ENCODE peak calls at places on chromosomes 7 and 10, in seven cellular contexts. G, S, F, O, Z, E and V are unnamed samples.

GRCh38 chr7:26723140-26723539 is 141.2 kb downstream of the SKAP2 start:
- DNase-seq in S (peak; percentile 10), F (no peak), Z (peak; percentile 68), G (no peak), E (peak; percentile 80), O (no peak), V (no peak)

GRCh38 chr10:54620352-54620751 is 180.7 kb downstream of the PCDH15 start:
- DNase-seq in O (no peak), S (peak; percentile 77), F (no peak), Z (no peak), E (no peak), G (no peak), V (no peak)

GRCh38 chr7:24831240-24831639 is 74.0 kb upstream of the GSDME start:
- DNase-seq in O (peak; percentile 75), G (no peak), E (no peak), S (no peak), Z (no peak), F (no peak), V (peak; percentile 67)

GRCh38 chr7:117273325-117274292 is 49.2 kb downstream of the WNT2 start:
- DNase-seq in E (no peak), G (no peak), Z (peak; percentile 15), S (no peak), O (no peak), F (no peak), V (no peak)

GRCh38 chr7:27140108-27140842 is 3.2 kb downstream of the HOXA5 start:
- DNase-seq in Z (no peak), G (no peak), S (no peak), E (no peak), O (no peak), F (no peak), V (no peak)

GRCh38 chr10:119211625-119212441 is 4.5 kb downstream of the GRK5 start:
- DNase-seq in S (peak; percentile 72), E (no peak), F (no peak), G (no peak), O (no peak), Z (peak; percentile 51), V (peak; percentile 30)

GRCh38 chr7:77699056-77699455 is 2.8 kb downstream of the RSBN1L start:
- DNase-seq in F (no peak), S (no peak), G (no peak), Z (peak; percentile 34), O (peak; percentile 38), E (no peak), V (peak; percentile 49)

GRCh38 chr7:30029696-30030095 is 1.5 kb downstream of the PLEKHA8 start:
- DNase-seq in S (peak; percentile 54), F (no peak), O (no peak), Z (peak; percentile 23), E (no peak), G (no peak), V (peak; percentile 21)

GRCh38 chr10:120221873-120222485 is 235.0 kb upstream of the PLPP4 start:
- DNase-seq in E (peak; percentile 91), Z (peak; percentile 64), O (peak; percentile 10), G (peak; percentile 54), S (peak; percentile 60), F (peak; percentile 7), V (no peak)

GRCh38 chr7:51318886-51319579 is 2.4 kb upstream of the COBL start:
- DNase-seq in G (no peak), S (no peak), Z (no peak), O (no peak), E (no peak), F (no peak), V (no peak)

GRCh38 chr7:38052786-38053185 is 125.3 kb upstream of the STARD3NL start:
- DNase-seq in S (no peak), Z (no peak), F (no peak), G (no peak), E (no peak), O (no peak), V (no peak)

GRCh38 chr7:41834805-41835694 is 132.2 kb upstream of the INHBA start:
- DNase-seq in S (no peak), Z (no peak), O (peak; percentile 39), F (no peak), E (no peak), G (no peak), V (peak; percentile 56)

GRCh38 chr7:71867626-71868025 is 544.5 kb downstream of the CALN1 start:
- DNase-seq in F (no peak), S (no peak), O (no peak), E (no peak), Z (no peak), G (no peak), V (no peak)

GRCh38 chr10:9296206-9296605 is 1241.7 kb downstream of the GATA3 start:
- DNase-seq in S (no peak), F (no peak), E (no peak), G (no peak), Z (no peak), O (peak; percentile 15), V (no peak)

GRCh38 chr10:59903871-59904270 is 2.5 kb downstream of the CCDC6 start:
- DNase-seq in O (peak; percentile 50), F (no peak), E (no peak), S (no peak), G (no peak), Z (no peak), V (peak; percentile 56)

GRCh38 chr7:47322731-47323130 is 259.2 kb downstream of the TNS3 start:
- DNase-seq in G (no peak), E (no peak), F (no peak), S (no peak), O (no peak), Z (no peak), V (no peak)

GRCh38 chr7:100157334-100158228 is 942 bp downstream of the TRAPPC14 start:
- DNase-seq in O (peak; percentile 22), E (peak; percentile 37), G (no peak), S (no peak), Z (peak; percentile 36), F (peak; percentile 58), V (peak; percentile 64)

GRCh38 chr7:155459867-155460461 is 2.0 kb downstream of the EN2 start:
- DNase-seq in G (no peak), Z (peak; percentile 39), F (no peak), O (no peak), E (peak; percentile 57), S (no peak), V (no peak)

GRCh38 chr7:155460926-155461613 is 3.1 kb downstream of the EN2 start:
- DNase-seq in Z (no peak), G (no peak), F (no peak), O (no peak), S (no peak), E (no peak), V (no peak)

GRCh38 chr7:155458317-155459132 is 596 bp downstream of the EN2 start:
- DNase-seq in E (peak; percentile 32), G (no peak), Z (peak; percentile 55), F (no peak), O (no peak), S (no peak), V (no peak)

GRCh38 chr7:155457544-155458316 is at the start of gene EN2:
- DNase-seq in Z (peak; percentile 57), E (peak; percentile 39), S (no peak), O (no peak), F (no peak), G (no peak), V (no peak)

DNA sequence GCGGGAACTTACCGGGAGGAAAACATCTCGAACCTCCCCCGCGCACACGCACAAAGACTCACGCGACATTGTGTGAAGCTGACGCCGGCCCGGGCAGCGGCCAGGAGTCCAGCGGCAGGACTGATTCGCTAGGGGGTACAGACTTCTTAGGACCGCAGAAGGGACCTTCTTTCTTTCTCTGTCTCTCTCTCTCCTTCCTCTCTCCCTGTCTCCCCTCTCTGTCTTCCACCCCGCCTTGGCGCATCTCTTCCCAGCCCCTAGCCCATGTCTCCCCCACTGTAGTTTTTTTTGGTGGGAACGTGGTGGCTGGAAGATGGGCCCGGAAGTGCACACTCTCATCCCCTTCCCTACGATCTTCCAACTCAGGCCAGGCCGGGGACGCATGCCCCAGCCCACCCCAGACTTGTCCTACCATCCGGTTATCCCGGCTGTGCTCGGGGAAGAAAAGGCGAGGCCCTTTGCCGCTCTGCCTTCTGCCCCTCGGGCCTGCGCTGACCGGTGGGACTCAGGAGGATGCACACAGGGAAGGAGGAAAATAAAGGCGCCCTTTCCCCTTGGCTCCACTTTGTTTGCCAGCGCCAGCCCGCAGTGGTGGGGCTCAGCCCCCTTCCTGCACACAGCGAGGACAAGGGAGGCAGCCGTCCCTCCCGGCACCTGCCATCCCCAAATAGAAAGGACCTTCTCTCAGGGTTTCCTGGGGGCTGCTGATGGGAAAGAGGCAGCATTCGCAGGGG is 1.4 kb downstream of the EN2 start:
- DNase-seq in F (no peak), S (no peak), G (no peak), O (no peak), E (peak; percentile 66), Z (peak; percentile 48), V (no peak)
- TF ChIP-seq EZH2 in F (no peak), S (no peak), G (no peak), O (peak; percentile 66), E (peak; percentile 98), Z (peak; percentile 92), V (peak; percentile 92)

GRCh38 chr7:97024209-97025129 is at the start of gene DLX5:
- DNase-seq in F (no peak), E (peak; percentile 95), S (no peak), O (peak; percentile 5), G (no peak), Z (peak; percentile 90), V (peak; percentile 15)
- TF ChIP-seq EZH2 in F (no peak), E (peak; percentile 51), S (no peak), O (peak; percentile 62), G (no peak), Z (peak; percentile 59), V (peak; percentile 53)

GRCh38 chr10:6115824-6116350 is 27.1 kb downstream of the RBM17 start:
- DNase-seq in E (no peak), S (no peak), G (no peak), O (no peak), F (no peak), Z (no peak), V (no peak)
- TF ChIP-seq EZH2 in E (no peak), S (no peak), G (no peak), O (no peak), F (no peak), Z (no peak), V (no peak)

GRCh38 chr7:20794676-20795075 is 8.0 kb upstream of the SP8 start:
- DNase-seq in Z (peak; percentile 28), E (peak; percentile 31), G (no peak), S (no peak), O (no peak), F (no peak), V (no peak)
- TF ChIP-seq EZH2 in Z (no peak), E (peak; percentile 18), G (no peak), S (no peak), O (no peak), F (no peak), V (no peak)